ENCODE peak calls at places on chromosomes 2 and 18, in four cellular contexts. X is GM12878, Q is H1, P is HepG2. A is an unnamed sample. For H3K4me1, the result is how much of the 10 kb centered on the place peaks cover.

GRCh38 chr2:88808083-88808482 is 116.6 kb downstream of the RPIA start:
- DNase-seq in P (no peak), Q (no peak), X (no peak), A (no peak)

GRCh38 chr18:74116628-74117554 is 30.7 kb downstream of the FBXO15 start:
- DNase-seq in X (no peak), P (peak), Q (peak), A (no peak)

GRCh38 chr2:154452906-154453493 is 245.5 kb upstream of the KCNJ3 start:
- DNase-seq in Q (no peak), X (peak), P (no peak), A (no peak)

GRCh38 chr2:105790467-105791118 is 45.9 kb downstream of the NCK2 start:
- DNase-seq in Q (no peak), P (no peak), X (no peak), A (no peak)

GRCh38 chr2:191061381-191061982 is 47.5 kb upstream of the STAT1 start:
- DNase-seq in P (no peak), X (no peak), Q (no peak), A (no peak)

GRCh38 chr2:151638188-151638933 is 95.9 kb downstream of the NEB start:
- DNase-seq in Q (no peak), X (peak), P (peak), A (no peak)

GRCh38 chr18:32920796-32921787 is 148.3 kb upstream of the KLHL14 start:
- DNase-seq in Q (no peak), P (peak), X (no peak), A (no peak)

GRCh38 chr2:134260726-134261125 is 6.9 kb downstream of the MGAT5 start:
- DNase-seq in P (no peak), Q (no peak), X (no peak), A (no peak)

GRCh38 chr18:6015364-6015763 is 120.0 kb upstream of the TMEM200C start:
- DNase-seq in Q (no peak), P (peak), X (no peak), A (no peak)

GRCh38 chr2:191800874-191801273 is 46.0 kb downstream of the CAVIN2 start:
- DNase-seq in P (no peak), Q (no peak), X (no peak), A (no peak)

GRCh38 chr2:206981739-206982336 is 42.5 kb downstream of the CPO start:
- DNase-seq in P (no peak), Q (peak), X (no peak), A (peak)

GRCh38 chr18:75010260-75010659 is 198.7 kb downstream of the PTGR3 start:
- DNase-seq in Q (no peak), X (no peak), P (no peak), A (no peak)

GRCh38 chr2:85889648-85890281 is 975 bp upstream of the ST3GAL5 start:
- DNase-seq in Q (no peak), P (no peak), X (no peak), A (no peak)

GRCh38 chr2:164913640-164914346 is 41.5 kb downstream of the SLC38A11 start:
- DNase-seq in X (no peak), Q (no peak), P (peak), A (no peak)

GRCh38 chr2:204487447-204488229 is 57.6 kb upstream of the PARD3B start:
- DNase-seq in X (no peak), P (peak), Q (no peak), A (no peak)

GRCh38 chr18:23580677-23581367 is 5.5 kb downstream of the NPC1 start:
- DNase-seq in P (no peak), Q (no peak), X (no peak), A (no peak)

GRCh38 chr2:174535757-174536703 is 49.2 kb upstream of the GPR155 start:
- DNase-seq in P (no peak), X (no peak), Q (no peak), A (no peak)

GRCh38 chr2:121502246-121502645 is 28.4 kb upstream of the RNU4ATAC start:
- DNase-seq in Q (no peak), P (no peak), X (no peak), A (no peak)

GRCh38 chr18:28626757-28627156 is 449.8 kb upstream of the CDH2 start:
- DNase-seq in X (no peak), P (no peak), Q (no peak), A (no peak)

GRCh38 chr2:22958281-22958680 is 426.7 kb upstream of the KLHL29 start:
- DNase-seq in P (no peak), Q (no peak), X (no peak), A (no peak)

GRCh38 chr2:181632733-181633401 is 24.0 kb downstream of the CERKL start:
- DNase-seq in P (no peak), Q (no peak), X (peak), A (no peak)

GRCh38 chr18:23380001-23380550 is 73.0 kb upstream of the RIOK3 start:
- DNase-seq in P (no peak), Q (no peak), X (no peak), A (no peak)

GRCh38 chr2:218286570-218287459 is 5.5 kb downstream of the TMBIM1 start:
- DNase-seq in X (peak), Q (peak), P (peak), A (peak)

GRCh38 chr2:138061961-138062360 is 97.7 kb downstream of the HNMT start:
- DNase-seq in X (no peak), Q (no peak), P (no peak), A (no peak)

GRCh38 chr18:47411159-47411558 is 159.7 kb upstream of the SKOR2 start:
- DNase-seq in P (no peak), Q (no peak), X (no peak), A (no peak)

GRCh38 chr2:40431600-40431955 is 20.3 kb downstream of the SLC8A1 start:
- DNase-seq in Q (no peak), X (no peak), P (no peak), A (no peak)

GRCh38 chr2:111930875-111931274 is 32.5 kb downstream of the MERTK start:
- DNase-seq in X (peak), P (no peak), Q (no peak), A (no peak)

GRCh38 chr2:119760237-119760807 is 600 bp downstream of the PTPN4 start:
- DNase-seq in P (peak), Q (no peak), X (no peak), A (peak)

GRCh38 chr2:39661771-39662325 is 3.9 kb upstream of the TMEM178A start:
- DNase-seq in P (no peak), X (no peak), Q (no peak), A (no peak)

GRCh38 chr18:48663931-48664847 is 125.4 kb downstream of the CTIF start:
- DNase-seq in P (peak), X (no peak), Q (peak), A (peak)

GRCh38 chr2:223613017-223613950 is 11.1 kb upstream of the SCG2 start:
- DNase-seq in X (no peak), Q (peak), P (peak), A (peak)

GRCh38 chr2:233236820-233237589 is 14.5 kb upstream of the ATG16L1 start:
- DNase-seq in Q (no peak), X (no peak), P (no peak), A (no peak)

GRCh38 chr18:44828080-44828479 is 147.4 kb downstream of the SETBP1 start:
- DNase-seq in Q (no peak), P (no peak), X (no peak), A (no peak)

GRCh38 chr2:184449760-184450159 is 148.6 kb upstream of the ZNF804A start:
- DNase-seq in P (no peak), Q (no peak), X (no peak), A (no peak)

GRCh38 chr2:227415538-227416424 is 28.0 kb upstream of the SCYGR1 start:
- DNase-seq in Q (no peak), P (no peak), X (no peak), A (no peak)

GRCh38 chr2:128321421-128321775 is 2.7 kb upstream of the HS6ST1 start:
- DNase-seq in X (no peak), Q (no peak), P (no peak), A (no peak)

GRCh38 chr18:59921384-59921891 is 21.6 kb downstream of the PMAIP1 start:
- DNase-seq in P (no peak), X (no peak), Q (no peak), A (no peak)

DNA sequence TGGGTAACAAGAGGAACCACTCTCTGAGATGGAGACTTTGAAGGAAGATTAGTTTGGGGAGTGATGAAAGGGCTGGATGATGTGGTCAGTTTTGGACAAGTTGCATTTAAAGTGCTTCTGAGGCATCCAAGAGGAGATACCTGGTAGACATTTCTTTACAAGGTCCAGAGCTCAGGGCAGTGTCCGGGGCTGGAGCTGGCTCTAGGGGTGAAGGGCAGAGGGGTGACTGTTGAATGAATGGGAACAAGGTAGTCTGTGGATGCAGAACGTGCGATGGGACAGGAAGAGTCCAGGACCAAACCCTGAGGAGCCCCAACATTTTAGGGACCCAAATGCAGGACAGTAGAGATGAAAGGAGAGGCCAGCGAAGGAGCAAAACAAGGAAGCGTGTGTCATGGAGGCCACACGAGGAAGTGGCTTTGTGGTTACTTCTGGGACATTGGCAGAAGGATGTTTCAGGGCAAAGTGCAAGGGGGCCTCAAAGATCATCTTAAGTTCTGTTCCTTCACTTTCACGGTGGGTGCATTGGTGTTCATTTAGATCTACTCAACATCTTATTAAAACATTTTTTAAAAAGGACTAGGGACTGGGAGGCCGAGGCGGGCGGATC is 13.6 kb upstream of the GPR35 start:
- DNase-seq in X (no peak), Q (no peak), P (no peak), A (no peak)
- TF ChIP-seq ZNF274 in X (no peak), Q (no peak), P (no peak), A (no peak)

DNA sequence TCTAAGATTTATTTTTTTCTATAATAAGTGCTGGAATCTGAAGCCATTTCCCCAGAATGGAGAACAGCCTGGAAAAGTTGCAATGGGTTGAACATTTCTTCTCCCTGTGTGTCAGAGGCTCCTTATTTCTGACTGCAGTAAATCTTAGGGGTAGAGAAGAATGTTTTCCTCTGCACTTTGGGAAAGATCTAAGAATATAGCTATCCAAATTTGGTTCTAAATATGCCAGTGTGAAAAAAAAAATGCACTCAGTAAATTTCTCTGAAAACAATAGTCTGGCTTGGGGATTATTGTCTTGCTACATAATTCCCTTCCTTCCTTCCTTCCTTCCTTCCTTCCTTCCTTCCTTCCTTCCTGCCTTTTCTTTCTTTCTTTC is 19.7 kb upstream of the CYRIA start:
- DNase-seq in X (no peak), Q (no peak), P (no peak), A (no peak)
- H3K4me1 ChIP-seq in X (under half), Q (under half), P (under half), A (under half)

GRCh38 chr2:236549165-236549564 is 20.5 kb upstream of the ACKR3 start:
- DNase-seq in P (no peak), X (no peak), Q (no peak), A (no peak)

GRCh38 chr2:236546561-236546961 is 23.1 kb upstream of the ACKR3 start:
- DNase-seq in X (peak), Q (no peak), P (no peak), A (no peak)

GRCh38 chr2:236550298-236550697 is 19.3 kb upstream of the ACKR3 start:
- DNase-seq in P (no peak), Q (no peak), X (no peak), A (no peak)

GRCh38 chr2:236547725-236548124 is 21.9 kb upstream of the ACKR3 start:
- DNase-seq in Q (no peak), X (no peak), P (no peak), A (no peak)

GRCh38 chr2:236548179-236548918 is 21.3 kb upstream of the ACKR3 start:
- DNase-seq in P (no peak), X (no peak), Q (no peak), A (no peak)
- TF ChIP-seq SUZ12 in P (no peak), X (no peak), Q (no peak), A (no peak)

GRCh38 chr2:68385232-68385906 is 20.3 kb downstream of the PLEK start:
- DNase-seq in P (no peak), X (peak), Q (no peak), A (no peak)
- TF ChIP-seq ZNF274 in P (no peak), X (no peak), Q (no peak), A (no peak)

DNA sequence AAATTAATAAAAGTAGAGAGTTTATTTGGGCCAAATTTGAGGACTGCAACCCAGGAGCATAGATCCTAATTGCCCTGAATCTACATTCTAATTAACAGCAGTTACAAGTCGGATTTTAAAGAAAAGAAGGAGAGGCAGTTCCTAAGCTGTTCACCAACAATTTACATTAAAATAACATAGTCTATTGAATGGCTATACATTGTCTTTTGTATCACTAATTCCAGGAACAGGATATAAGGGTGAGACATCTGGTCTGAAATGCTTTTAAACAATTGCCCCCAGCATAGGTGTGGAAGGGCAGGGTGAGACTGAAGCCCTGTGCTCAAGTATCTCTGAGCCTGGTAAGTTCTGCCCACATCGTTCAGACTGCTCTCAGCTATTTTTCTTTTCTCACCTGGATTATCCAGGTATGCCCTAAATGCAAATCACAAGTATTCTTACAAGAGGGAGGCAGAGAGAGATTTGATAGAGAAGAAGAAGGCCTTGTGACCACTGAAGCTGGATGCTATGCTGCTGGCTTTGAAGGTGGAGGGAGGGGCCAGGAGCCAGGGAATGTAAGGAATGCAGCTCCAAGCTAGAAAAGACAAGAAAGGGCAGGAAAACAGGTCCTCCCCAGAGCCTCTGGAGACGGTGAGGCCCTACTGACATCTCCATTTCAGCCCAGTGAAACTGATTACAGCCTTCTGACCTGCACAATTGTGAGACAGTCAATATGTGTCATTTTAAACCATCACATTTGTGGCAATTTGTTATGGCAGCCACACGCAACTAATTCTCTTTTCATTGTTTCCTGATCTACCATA is 189.4 kb upstream of the ARL4C start:
- DNase-seq in X (no peak), Q (peak), P (peak), A (peak)
- H3K4me1 ChIP-seq in X (under half), Q (under half), P (half or more), A (under half)

DNA sequence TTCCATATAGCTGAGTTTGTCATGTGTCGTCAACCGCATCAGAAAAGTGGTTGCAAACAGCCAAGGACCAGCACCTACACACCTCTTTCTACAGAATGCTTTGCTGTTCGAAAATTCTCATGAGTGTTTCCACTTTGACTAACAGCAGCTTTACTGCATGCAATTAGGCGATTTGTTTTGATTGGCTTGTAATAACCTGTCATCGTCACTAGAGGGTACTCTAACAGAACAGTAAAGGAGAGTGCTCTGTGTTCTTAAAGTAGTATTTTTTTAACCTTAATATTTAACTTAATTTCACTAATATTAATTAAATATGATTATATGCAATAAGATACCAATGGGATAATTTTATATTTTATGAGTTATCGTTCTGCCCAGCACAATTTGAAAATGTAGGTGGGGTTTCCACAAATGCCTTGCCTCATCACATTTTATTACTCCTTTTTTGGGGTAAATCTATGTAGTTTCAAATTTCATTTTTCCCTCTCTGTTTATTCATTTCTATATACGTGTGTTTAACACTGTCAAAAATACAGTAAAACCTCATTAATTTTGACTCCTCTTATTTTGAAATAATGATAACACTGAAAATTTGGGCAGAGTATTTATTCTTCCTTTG is 502.2 kb downstream of the NRXN1 start:
- DNase-seq in X (no peak), Q (no peak), P (peak), A (peak)
- TF ChIP-seq SUZ12 in X (no peak), Q (no peak), P (no peak), A (no peak)

GRCh38 chr2:225288986-225289385 is 110.5 kb upstream of the NYAP2 start:
- DNase-seq in X (no peak), Q (no peak), P (no peak), A (no peak)

DNA sequence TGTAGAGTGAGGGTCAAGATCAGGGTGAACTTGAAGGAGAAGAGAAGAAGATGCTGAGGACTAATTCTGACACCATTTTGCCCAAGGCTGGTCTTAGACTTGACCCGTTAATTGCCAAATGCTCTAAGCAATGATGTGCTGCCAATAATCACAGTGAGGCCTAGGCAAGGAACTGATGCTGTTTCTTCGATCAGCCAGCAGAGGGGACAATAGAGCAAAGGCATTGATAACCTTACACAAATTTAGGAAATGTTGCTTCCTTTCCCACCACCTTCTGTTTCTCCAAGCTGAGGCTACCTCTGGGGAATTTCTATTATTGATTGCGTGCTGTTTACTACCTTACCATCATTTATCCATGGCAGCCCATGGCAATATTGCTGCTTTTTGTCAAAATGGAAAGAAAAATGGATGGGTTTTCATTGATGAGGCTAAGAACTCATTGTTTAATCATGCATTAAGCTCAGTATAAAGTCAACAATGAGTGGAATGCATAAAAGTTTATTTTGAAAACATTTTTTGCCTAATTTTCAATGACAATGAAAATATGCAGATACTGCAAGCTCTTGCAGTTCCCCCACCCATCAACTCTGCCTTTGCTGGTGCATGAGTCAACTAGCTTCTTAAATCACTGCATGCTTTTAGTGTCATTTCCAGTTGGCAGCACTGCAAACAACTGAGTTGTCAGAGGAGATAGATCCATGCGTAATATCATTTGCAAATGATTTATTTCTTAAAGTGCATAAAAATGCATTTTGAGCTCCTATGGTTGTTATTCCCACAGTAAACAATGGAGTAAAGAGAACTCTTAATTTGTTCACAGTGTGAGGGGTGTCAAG is 116.4 kb upstream of the NYAP2 start:
- DNase-seq in P (peak), Q (peak), X (no peak), A (peak)
- TF ChIP-seq ZNF274 in P (no peak), Q (no peak), X (no peak), A (no peak)

DNA sequence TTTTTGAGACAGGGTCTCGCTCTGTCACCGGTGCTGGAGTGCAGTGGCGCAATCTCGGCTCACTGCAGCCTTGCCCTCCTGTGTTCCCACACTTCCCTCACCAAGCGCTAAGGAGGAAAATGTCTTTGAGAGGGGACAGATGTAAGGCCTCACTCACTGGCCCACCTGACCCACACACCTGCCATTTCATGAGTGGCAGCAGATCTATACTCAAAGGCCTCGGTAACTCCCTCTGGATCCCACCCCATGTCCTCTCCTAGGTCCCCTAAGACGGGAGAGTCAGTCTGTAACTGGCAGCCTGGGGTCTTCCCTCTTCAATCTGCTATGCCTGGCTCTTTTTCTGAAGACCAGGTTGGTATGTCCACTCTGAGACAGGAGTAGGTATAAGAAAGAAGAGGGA is 12.9 kb downstream of the TMEM247 start:
- DNase-seq in X (no peak), P (no peak), Q (no peak), A (no peak)
- H3K4me1 ChIP-seq in X (under half), P (under half), Q (under half), A (under half)